ENCODE peak calls at places on chromosome 14, in six cellular contexts. L is keratinocyte, Z is adipocyte, Q is transverse colon, X is upper lobe of left lung, F is PC-3. R is an unnamed sample. For H3K4me1, the result is how much of the 10 kb centered on the place peaks cover.

GRCh38 chr14:95191445-95192199 is 34.3 kb upstream of the DICER1 start:
- DNase-seq in Z (no peak), Q (no peak), X (peak), L (no peak), F (no peak), R (no peak)

GRCh38 chr14:33938131-33938949 is 12.5 kb downstream of the EGLN3 start:
- DNase-seq in L (no peak), Z (no peak), Q (peak), F (peak), X (peak), R (no peak)

GRCh38 chr14:98269533-98269932 is 1002.5 kb downstream of the BCL11B start:
- DNase-seq in Z (no peak), L (peak), Q (no peak), F (no peak), X (no peak), R (no peak)

GRCh38 chr14:39232554-39233415 is 930 bp upstream of the MIA2 start:
- DNase-seq in Z (peak), L (no peak), X (no peak), Q (no peak), F (no peak), R (no peak)

GRCh38 chr14:54325766-54326165 is 71.0 kb upstream of the CDKN3 start:
- DNase-seq in L (no peak), Z (peak), X (no peak), F (no peak), Q (no peak), R (no peak)

GRCh38 chr14:82872494-82872893 is 1338.8 kb upstream of the SEL1L start:
- DNase-seq in Q (no peak), Z (no peak), X (no peak), L (no peak), F (no peak), R (peak)

GRCh38 chr14:22854963-22855724 is 16.4 kb upstream of the LRP10 start:
- DNase-seq in Q (no peak), X (no peak), Z (no peak), F (peak), L (no peak), R (no peak)

GRCh38 chr14:34539407-34540180 is at the start of gene EAPP:
- DNase-seq in Q (peak), X (peak), Z (peak), F (peak), L (peak), R (peak)

GRCh38 chr14:92584856-92585255 is 71.3 kb downstream of the RIN3 start:
- DNase-seq in Z (no peak), F (no peak), Q (no peak), X (no peak), L (no peak), R (no peak)

GRCh38 chr14:80446356-80446755 is 235.1 kb upstream of the DIO2 start:
- DNase-seq in F (no peak), Z (peak), Q (no peak), L (no peak), X (no peak), R (no peak)

DNA sequence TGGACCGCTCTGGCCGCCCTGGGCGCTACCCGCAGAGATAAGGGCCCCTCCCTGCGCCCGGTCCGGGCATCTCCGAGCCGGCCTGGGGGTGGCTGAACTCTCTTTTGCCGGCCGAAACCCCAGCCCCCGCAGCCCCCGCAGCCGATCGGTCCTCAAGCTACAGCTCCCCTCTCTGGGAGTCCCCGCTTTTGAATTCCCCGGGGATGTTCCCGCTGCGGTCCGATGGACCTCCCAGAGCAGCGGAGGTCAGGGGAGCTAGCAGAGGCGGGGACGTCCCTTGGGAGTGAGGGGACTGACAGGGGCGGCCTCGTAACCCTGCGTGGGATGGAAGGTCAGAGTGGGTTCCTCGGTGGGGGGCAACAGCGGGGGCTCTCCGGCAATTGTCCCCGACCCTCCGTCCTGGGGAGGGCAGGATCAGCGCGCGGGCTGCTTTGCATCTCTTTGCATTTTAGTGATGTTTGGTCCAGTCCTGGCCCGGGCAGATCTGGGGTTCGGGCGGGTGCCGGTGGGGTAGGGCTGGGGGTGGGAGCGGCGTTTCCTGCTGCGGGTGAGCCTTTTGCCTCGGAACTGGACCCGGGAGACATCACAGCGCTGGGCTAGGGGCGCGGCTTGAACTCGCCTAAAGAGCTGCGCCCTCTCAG is at the start of gene CRIP1:
- DNase-seq in F (no peak), X (peak), L (no peak), Q (no peak), Z (no peak), R (no peak)
- H3K4me1 ChIP-seq in F (under half), X (half or more), L (under half), Q (half or more), Z (under half), R (under half)

DNA sequence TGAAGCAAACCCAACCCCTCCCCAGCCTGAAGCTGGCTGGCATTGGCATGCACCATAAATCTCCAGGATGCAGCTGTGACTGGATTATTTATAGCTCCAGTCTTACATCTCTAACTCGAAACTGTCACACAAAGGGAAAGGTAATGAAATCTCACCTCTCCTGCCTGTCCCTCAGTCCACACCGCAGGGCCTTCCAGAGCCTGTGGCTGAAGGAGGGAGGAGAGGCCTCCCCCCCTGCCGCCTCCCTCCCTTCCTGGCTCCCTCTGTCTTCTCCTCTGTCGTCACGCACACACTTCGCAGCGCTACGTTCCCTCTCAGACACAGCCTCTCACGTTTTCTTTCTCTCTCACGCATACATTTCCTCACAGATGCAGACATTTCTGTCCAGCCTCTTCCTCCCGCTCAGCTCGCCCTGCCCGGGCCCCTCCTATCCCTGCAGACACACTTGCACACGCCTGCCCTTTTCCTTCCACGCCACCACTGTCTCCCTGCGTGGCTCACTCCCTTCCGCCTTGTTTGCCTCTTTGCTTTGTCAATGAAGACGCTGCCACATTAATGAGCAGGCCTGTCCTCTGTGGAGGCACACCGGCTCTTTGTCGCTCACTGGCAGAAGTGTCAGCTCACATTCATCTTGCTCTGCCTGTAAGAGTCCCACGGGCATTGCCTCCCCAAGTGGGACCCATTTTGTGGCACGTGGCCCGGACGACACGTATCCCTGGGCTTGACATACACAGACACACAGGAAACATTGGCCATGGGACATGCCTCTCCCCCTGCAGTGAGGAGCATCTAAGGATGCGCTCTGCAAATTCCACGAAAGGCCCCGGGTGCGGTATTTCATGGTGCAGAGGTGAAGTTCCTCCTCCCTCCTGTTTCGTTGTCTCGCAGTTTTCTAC is 27.9 kb downstream of the IRF2BPL start:
- DNase-seq in Q (no peak), L (no peak), X (no peak), F (no peak), Z (peak), R (peak)
- H3K4me1 ChIP-seq in Q (under half), L (under half), X (under half), F (under half), Z (under half), R (under half)

GRCh38 chr14:21102472-21103164 is 1.8 kb downstream of the TMEM253 start:
- DNase-seq in L (no peak), Z (no peak), X (no peak), Q (no peak), F (no peak), R (no peak)

GRCh38 chr14:21098892-21099595 is 589 bp upstream of the ZNF219 start:
- DNase-seq in Z (no peak), L (no peak), X (no peak), F (peak), Q (no peak), R (no peak)

GRCh38 chr14:21099596-21099985 is 1.1 kb upstream of the ZNF219 start:
- DNase-seq in X (no peak), F (no peak), L (no peak), Q (no peak), Z (no peak), R (no peak)

GRCh38 chr14:21101802-21102413 is 1.0 kb downstream of the TMEM253 start:
- DNase-seq in Q (no peak), Z (no peak), L (no peak), F (peak), X (peak), R (no peak)

DNA sequence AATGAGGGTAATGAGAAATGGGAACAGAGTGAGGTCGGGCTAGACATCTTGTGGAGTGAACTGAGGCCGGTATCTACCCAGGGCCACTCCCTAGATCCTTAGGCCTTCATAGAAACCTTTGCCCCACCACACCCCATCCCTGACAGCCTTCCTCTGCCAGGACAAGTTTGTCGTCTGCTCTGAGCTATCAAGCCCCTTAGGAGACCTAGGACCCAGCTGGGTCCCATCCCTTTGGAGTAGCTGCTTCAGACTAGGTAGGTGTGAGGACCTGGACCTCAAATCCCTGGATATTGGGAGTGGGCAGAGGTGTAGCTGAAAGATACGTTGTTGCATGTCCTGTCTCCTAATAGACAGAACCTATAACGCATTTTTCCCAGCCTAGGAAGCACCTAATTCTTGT is at the start of gene TMEM253:
- DNase-seq in Q (peak), X (no peak), F (no peak), Z (no peak), L (no peak), R (no peak)
- H3K4me1 ChIP-seq in Q (half or more), X (half or more), F (under half), Z (under half), L (half or more), R (under half)

GRCh38 chr14:68938515-68939423 is 40.3 kb downstream of the ACTN1 start:
- DNase-seq in Q (peak), X (no peak), Z (peak), F (no peak), L (no peak), R (no peak)
- H3K4me1 ChIP-seq in Q (half or more), X (under half), Z (under half), F (under half), L (half or more), R (half or more)

DNA sequence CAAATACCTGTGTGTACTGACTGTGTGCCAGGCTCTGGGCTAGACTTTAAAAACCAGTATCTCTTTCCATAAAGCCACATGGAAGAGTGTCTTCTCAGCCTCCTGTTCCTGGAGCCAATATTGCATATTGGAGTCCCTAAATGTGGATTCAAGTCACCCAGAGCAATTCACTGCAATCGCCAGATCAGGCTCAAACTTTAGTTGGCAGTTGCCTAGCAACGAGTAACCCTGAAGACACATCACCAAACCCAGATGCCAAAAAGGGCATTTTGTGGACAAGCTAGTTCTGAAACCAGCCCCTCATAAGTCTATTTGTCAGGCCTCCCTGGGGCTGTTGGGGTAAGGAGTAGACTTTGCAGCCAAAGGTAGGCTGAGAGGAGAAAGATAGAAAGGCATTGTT is 13.7 kb downstream of the DPF3 start:
- DNase-seq in L (no peak), Q (no peak), F (no peak), Z (no peak), X (no peak), R (no peak)
- H3K4me1 ChIP-seq in L (under half), Q (under half), F (under half), Z (under half), X (under half), R (under half)

DNA sequence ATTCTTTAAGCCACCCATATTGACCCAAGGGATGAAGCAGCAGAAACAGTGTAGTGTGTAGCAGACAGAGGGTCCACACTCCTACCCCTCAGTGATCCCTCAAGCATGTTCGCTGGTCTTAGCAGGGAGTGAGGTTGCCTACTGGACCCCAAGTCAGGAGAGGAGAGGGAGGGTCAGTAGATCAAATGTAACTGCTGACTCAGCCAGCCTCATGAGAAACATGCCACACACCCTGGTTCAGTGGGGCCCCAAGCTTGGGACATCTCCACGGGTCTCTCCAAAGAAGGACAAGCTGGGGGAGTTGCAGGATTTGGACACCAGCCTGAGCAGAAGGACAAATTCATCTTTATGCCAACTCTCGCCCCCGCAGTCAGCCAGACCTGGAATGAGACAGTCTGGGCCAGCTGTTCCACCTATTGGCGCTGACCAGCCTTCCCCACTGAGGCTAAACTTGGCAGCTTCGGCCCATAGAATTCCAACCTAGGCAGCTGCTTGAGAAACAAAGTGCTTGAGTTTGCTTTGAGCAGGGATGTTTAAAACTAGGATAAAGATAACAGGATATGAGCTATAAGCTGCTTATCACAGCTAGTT is 66.0 kb upstream of the ACTN1 start:
- DNase-seq in Q (no peak), X (no peak), Z (peak), L (no peak), F (no peak), R (no peak)
- H3K4me1 ChIP-seq in Q (under half), X (half or more), Z (half or more), L (under half), F (under half), R (under half)

GRCh38 chr14:74593241-74593985 is 18.6 kb downstream of the LTBP2 start:
- DNase-seq in F (no peak), X (no peak), Q (no peak), Z (peak), L (no peak), R (no peak)

GRCh38 chr14:74591899-74592298 is 20.1 kb downstream of the LTBP2 start:
- DNase-seq in Q (no peak), Z (peak), X (no peak), L (no peak), F (no peak), R (no peak)

GRCh38 chr14:74594021-74594420 is 18.0 kb downstream of the LTBP2 start:
- DNase-seq in L (no peak), X (no peak), Q (no peak), F (no peak), Z (no peak), R (no peak)

GRCh38 chr14:74591394-74591793 is 20.6 kb downstream of the LTBP2 start:
- DNase-seq in F (no peak), X (no peak), Z (no peak), Q (no peak), L (no peak), R (no peak)

GRCh38 chr14:74592476-74593191 is 19.4 kb downstream of the LTBP2 start:
- DNase-seq in Z (no peak), X (no peak), Q (no peak), F (no peak), L (no peak), R (no peak)
- H3K4me1 ChIP-seq in Z (half or more), X (half or more), Q (under half), F (under half), L (under half), R (under half)

DNA sequence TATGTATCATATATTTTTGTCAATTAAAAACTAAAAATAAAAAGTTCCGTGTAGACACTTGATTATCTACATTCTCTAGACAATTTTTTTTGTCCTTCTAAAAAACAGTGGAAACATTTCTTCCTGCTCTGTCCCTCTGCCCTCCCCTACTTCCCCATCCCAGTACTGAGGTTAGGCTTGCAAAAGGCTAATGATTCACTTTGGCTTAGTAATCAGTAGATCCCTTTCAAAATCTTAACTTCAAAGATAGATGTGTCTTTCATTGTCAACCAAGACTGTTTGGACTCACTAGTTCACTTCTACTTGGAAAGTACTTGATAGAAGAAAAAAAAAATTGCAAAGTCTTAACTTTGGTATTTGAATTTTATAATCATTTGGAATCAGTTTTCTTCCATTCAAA is 3.8 kb downstream of the SETD3 start:
- DNase-seq in Z (no peak), Q (no peak), L (no peak), F (peak), X (no peak), R (no peak)
- H3K4me1 ChIP-seq in Z (under half), Q (under half), L (under half), F (under half), X (under half), R (under half)

GRCh38 chr14:56176530-56176929 is 58.3 kb downstream of the PELI2 start:
- DNase-seq in Q (no peak), F (no peak), X (no peak), L (no peak), Z (no peak), R (no peak)

GRCh38 chr14:56180754-56181542 is 62.7 kb downstream of the PELI2 start:
- DNase-seq in X (no peak), Z (no peak), Q (no peak), L (no peak), F (no peak), R (no peak)

GRCh38 chr14:56185991-56186390 is 67.8 kb downstream of the PELI2 start:
- DNase-seq in Z (no peak), X (no peak), Q (no peak), F (no peak), L (no peak), R (no peak)

GRCh38 chr14:56183631-56184157 is 65.5 kb downstream of the PELI2 start:
- DNase-seq in Q (no peak), X (no peak), Z (peak), L (no peak), F (no peak), R (no peak)

GRCh38 chr14:56181666-56182065 is 63.5 kb downstream of the PELI2 start:
- DNase-seq in L (no peak), Z (no peak), F (peak), Q (no peak), X (no peak), R (no peak)
- H3K4me1 ChIP-seq in L (under half), Z (under half), F (under half), Q (under half), X (under half), R (under half)

GRCh38 chr14:76919811-76920571 is 93.8 kb downstream of the LRRC74A start:
- DNase-seq in Z (peak), Q (peak), L (no peak), X (peak), F (peak), R (peak)
- H3K4me1 ChIP-seq in Z (under half), Q (under half), L (under half), X (under half), F (half or more), R (half or more)